ENCODE peak calls at places on chromosomes 16 and 17, in seven cellular contexts. W is neural progenitor cell; I is psoas muscle; K is A549; M is heart right ventricle; L is mucosa of descending colon; D is activated CD8-positive, alpha-beta T cell treated with anti-CD3 and anti-CD28 coated beads for 36 hours. Y is an unnamed sample.

GRCh38 chr16:4800290-4801041 is 2.0 kb downstream of the ROGDI start:
- DNase-seq in L (peak; percentile 86), I (peak; percentile 48), W (no peak), K (no peak), M (peak; percentile 61), D (no peak), Y (no peak)

GRCh38 chr17:57608369-57609124 is 136.6 kb downstream of the CCDC182 start:
- DNase-seq in D (no peak), K (no peak), L (no peak), W (peak; percentile 47), M (no peak), I (no peak), Y (no peak)

GRCh38 chr16:81476732-81477131 is 32.1 kb downstream of the CMIP start:
- DNase-seq in W (no peak), D (no peak), K (no peak), L (no peak), I (no peak), M (no peak), Y (no peak)

GRCh38 chr16:11674818-11675560 is 6.7 kb downstream of the SNN start:
- DNase-seq in I (no peak), W (no peak), M (no peak), K (no peak), L (no peak), D (no peak), Y (no peak)

GRCh38 chr16:81636298-81636960 is 142.7 kb upstream of the PLCG2 start:
- DNase-seq in M (no peak), K (no peak), D (no peak), W (no peak), I (no peak), L (no peak), Y (no peak)

GRCh38 chr16:29315916-29316517 is 90.5 kb downstream of the NPIPB11 start:
- DNase-seq in W (peak; percentile 58), I (no peak), M (no peak), D (no peak), L (peak; percentile 26), K (no peak), Y (peak; percentile 27)

GRCh38 chr17:3558603-3559269 is 1.1 kb upstream of the TRPV3 start:
- DNase-seq in D (peak; percentile 82), I (no peak), M (no peak), K (no peak), W (no peak), L (peak; percentile 74), Y (no peak)

GRCh38 chr16:9593440-9593839 is 502.0 kb downstream of the HAPSTR1 start:
- DNase-seq in M (no peak), W (no peak), D (no peak), L (no peak), I (no peak), K (no peak), Y (no peak)

GRCh38 chr17:42363767-42364585 is 24.3 kb downstream of the STAT3 start:
- DNase-seq in D (peak; percentile 27), I (no peak), W (no peak), L (no peak), K (no peak), M (no peak), Y (no peak)

GRCh38 chr16:4315185-4316102 is at the start of gene GLIS2:
- DNase-seq in I (peak; percentile 80), W (peak; percentile 94), D (peak; percentile 37), M (peak; percentile 71), L (no peak), K (peak; percentile 78), Y (peak; percentile 88)

GRCh38 chr17:45396496-45397205 is 36.0 kb downstream of the ARHGAP27 start:
- DNase-seq in K (no peak), L (no peak), M (no peak), D (no peak), I (no peak), W (no peak), Y (no peak)

GRCh38 chr16:51155901-51156810 is 5.1 kb upstream of the SALL1 start:
- DNase-seq in M (no peak), L (no peak), I (no peak), D (no peak), W (peak; percentile 73), K (no peak), Y (no peak)

DNA sequence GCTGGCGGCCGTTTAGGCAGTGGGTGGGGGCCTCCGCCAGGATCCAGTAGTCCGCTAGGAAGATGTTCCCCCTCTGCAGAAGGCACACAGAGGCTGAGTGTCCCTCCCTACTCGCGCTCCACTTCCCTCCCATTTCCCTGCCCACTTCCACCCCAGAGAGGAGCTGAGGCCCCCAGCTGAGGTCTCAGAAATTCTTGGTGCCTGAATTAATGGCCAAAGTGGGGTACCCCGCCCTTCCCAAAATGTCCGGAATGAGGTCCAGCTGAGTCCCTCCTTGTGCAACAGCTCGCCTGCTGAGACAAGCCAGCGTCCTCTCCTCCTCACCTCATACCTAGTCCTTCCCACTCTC is 7.9 kb downstream of the ALOXE3 start:
- DNase-seq in W (no peak), I (no peak), M (no peak), D (no peak), L (no peak), K (no peak), Y (no peak)
- TF ChIP-seq CTCF in W (no peak), I (no peak), M (no peak), D (peak; percentile 14), L (no peak), K (no peak), Y (no peak)

DNA sequence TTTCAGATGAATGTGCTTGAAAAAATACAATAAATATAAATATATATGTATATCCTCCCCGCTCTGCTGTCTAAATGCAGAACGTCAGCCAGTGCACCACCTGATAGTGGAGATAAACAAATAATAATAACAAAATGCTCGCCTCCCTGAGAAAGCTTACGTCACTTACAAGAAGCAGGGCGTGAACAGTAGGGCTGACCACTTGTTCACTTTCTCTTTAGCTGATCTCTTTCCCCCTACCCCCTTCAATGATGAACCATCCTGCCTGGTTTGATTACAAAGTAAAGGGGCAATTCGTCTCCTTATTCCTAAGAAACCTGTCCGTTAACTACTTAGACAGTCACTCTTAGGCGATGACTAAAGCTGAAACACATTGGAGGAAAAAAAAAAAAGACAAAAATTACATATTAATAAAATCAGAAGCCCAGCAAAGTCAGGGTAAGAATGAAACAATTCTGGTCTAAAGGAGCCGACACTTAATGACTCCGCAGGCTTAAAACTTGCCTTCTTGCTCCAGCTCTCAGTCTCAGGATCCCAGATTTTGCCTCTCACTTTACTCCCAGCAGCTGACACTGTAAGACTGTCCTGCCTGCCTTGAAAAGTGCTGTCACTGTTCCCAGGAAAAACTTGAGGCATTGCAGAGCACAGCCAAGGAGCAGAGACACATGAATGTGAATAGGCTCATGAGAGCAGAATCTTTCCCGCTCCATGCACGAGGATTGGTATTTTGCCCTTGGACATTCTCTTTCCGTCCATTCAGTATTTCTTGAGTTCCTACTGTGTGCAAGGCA is 457.4 kb upstream of the ZFHX3 start:
- DNase-seq in I (no peak), M (no peak), L (no peak), W (no peak), D (no peak), K (no peak), Y (no peak)
- TF ChIP-seq CTCF in I (no peak), M (no peak), L (no peak), W (no peak), D (no peak), K (no peak), Y (no peak)

GRCh38 chr16:83899978-83900377 is 1.1 kb downstream of the MLYCD start:
- DNase-seq in M (no peak), L (no peak), W (no peak), I (no peak), K (no peak), D (no peak), Y (no peak)

GRCh38 chr16:83900611-83901010 is 1.7 kb downstream of the MLYCD start:
- DNase-seq in L (no peak), M (no peak), W (no peak), D (no peak), K (no peak), I (no peak), Y (no peak)

GRCh38 chr16:83901101-83901500 is 2.2 kb downstream of the MLYCD start:
- DNase-seq in K (no peak), W (no peak), L (no peak), I (no peak), M (no peak), D (no peak), Y (no peak)

GRCh38 chr16:83898463-83899271 is at the start of gene MLYCD:
- DNase-seq in I (peak; percentile 92), L (peak; percentile 84), D (peak; percentile 63), M (peak; percentile 84), W (peak; percentile 92), K (peak; percentile 86), Y (peak; percentile 95)

DNA sequence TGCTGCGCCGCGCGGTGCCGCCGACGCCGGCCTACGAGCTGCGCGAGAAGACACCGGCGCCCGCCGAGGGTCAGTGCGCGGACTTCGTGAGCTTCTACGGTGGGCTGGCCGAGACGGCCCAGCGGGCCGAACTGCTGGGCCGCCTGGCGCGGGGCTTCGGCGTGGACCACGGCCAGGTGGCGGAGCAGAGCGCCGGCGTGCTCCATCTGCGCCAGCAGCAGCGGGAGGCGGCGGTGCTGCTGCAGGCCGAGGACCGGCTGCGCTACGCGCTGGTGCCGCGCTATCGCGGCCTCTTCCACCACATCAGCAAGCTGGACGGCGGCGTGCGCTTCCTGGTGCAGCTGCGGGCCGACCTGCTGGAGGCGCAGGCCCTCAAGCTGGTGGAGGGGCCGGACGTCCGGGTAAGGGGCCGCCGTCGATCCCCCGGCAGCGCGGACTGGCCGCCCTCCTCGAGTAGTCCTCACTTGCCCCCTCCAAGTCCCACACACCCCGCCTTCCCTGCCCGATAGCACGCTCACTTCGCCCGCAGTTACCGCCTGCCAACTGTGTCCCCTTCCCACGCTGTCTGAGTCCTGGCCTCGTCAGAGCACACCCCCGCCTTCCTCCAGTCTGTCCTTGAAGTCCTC is 470 bp downstream of the MLYCD start:
- DNase-seq in L (peak; percentile 55), D (peak; percentile 68), M (peak; percentile 31), I (peak; percentile 57), K (peak; percentile 31), W (peak; percentile 82), Y (peak; percentile 77)
- TF ChIP-seq CTCF in L (no peak), D (no peak), M (no peak), I (no peak), K (no peak), W (no peak), Y (no peak)

GRCh38 chr17:80676096-80676466 is 131.4 kb downstream of the RPTOR start:
- DNase-seq in D (no peak), I (no peak), W (no peak), M (no peak), K (no peak), L (no peak), Y (no peak)

GRCh38 chr17:80677214-80677756 is 132.6 kb downstream of the RPTOR start:
- DNase-seq in M (no peak), W (no peak), I (no peak), D (no peak), K (no peak), L (no peak), Y (no peak)

GRCh38 chr17:80679816-80680215 is 135.2 kb downstream of the RPTOR start:
- DNase-seq in K (no peak), W (no peak), L (no peak), D (no peak), M (no peak), I (no peak), Y (no peak)

GRCh38 chr17:80676564-80676963 is 131.9 kb downstream of the RPTOR start:
- DNase-seq in K (no peak), L (no peak), M (no peak), I (no peak), W (no peak), D (no peak), Y (no peak)

DNA sequence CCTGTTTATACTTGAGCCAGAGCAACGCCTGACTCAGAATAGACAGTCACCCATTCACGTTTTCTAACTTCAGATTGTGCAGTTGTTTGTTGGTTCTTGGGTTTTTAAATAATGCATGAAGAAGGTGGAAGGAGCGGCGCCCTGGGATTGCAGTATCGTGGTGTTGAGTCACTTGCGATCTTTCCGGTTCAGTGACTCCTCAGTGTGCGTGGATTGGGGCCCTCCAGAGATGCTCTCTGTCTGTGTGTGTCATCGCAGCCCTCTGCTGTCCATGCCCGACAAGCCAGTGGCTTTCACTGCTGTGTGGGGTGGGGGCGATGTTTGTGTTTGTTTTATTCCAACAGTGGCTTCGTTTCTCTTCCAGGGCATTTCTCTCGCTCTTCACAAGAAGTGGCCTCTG is 134.0 kb downstream of the RPTOR start:
- DNase-seq in I (no peak), W (peak; percentile 55), M (no peak), L (no peak), K (no peak), D (peak; percentile 79), Y (no peak)
- TF ChIP-seq CTCF in I (no peak), W (no peak), M (no peak), L (no peak), K (no peak), D (no peak), Y (no peak)

Y was measured in sigmoid colon.